ENCODE peak calls at places on chromosomes 7 and 10, in eight cellular contexts. S, H, G, L, U, B, O and Z are unnamed samples. For H3K27me3, the result is how much of the 10 kb centered on the place peaks cover.

GRCh38 chr7:158111556-158111880 is 476.1 kb downstream of the PTPRN2 start:
- DNase-seq in L (no peak), B (no peak), G (no peak), S (no peak), U (no peak), H (no peak), O (no peak), Z (no peak)

GRCh38 chr10:70600512-70601395 is 1.8 kb downstream of the PRF1 start:
- DNase-seq in H (no peak), G (no peak), O (no peak), B (no peak), L (no peak), U (no peak), S (no peak), Z (no peak)

GRCh38 chr10:103659674-103660363 is 166.3 kb downstream of the NEURL1 start:
- DNase-seq in U (peak), S (no peak), B (peak), G (no peak), L (peak), O (peak), H (peak), Z (peak)

GRCh38 chr10:88687853-88688467 is 18.1 kb upstream of the LIPK start:
- DNase-seq in H (peak), L (no peak), O (peak), G (no peak), U (no peak), B (no peak), S (no peak), Z (no peak)

GRCh38 chr10:62860946-62861345 is 44.8 kb upstream of the EGR2 start:
- DNase-seq in L (no peak), S (no peak), B (no peak), O (no peak), H (peak), G (no peak), U (no peak), Z (no peak)

GRCh38 chr10:25174461-25175230 is at the start of gene GPR158:
- DNase-seq in O (peak), U (peak), G (peak), L (peak), S (peak), B (peak), H (peak), Z (peak)

GRCh38 chr7:130154501-130155317 is 50.5 kb downstream of the TMEM209 start:
- DNase-seq in O (peak), U (no peak), L (no peak), B (peak), H (no peak), G (no peak), S (peak), Z (no peak)

GRCh38 chr10:85151506-85151905 is 823.1 kb downstream of the CCSER2 start:
- DNase-seq in U (no peak), O (no peak), L (no peak), S (no peak), G (no peak), H (no peak), B (no peak), Z (no peak)

GRCh38 chr10:29949411-29950011 is 109.9 kb downstream of the JCAD start:
- DNase-seq in G (no peak), H (peak), B (no peak), S (no peak), L (no peak), U (peak), O (no peak), Z (no peak)

GRCh38 chr7:115825736-115826135 is 204.8 kb downstream of the TFEC start:
- DNase-seq in O (no peak), G (no peak), S (no peak), B (no peak), H (peak), U (no peak), L (no peak), Z (no peak)

GRCh38 chr10:23439920-23440875 is 1.3 kb downstream of the OTUD1 start:
- DNase-seq in L (peak), O (peak), U (peak), H (peak), G (peak), B (peak), S (no peak), Z (peak)

GRCh38 chr10:588246-589165 is 101.0 kb downstream of the DIP2C start:
- DNase-seq in S (no peak), O (peak), H (peak), B (peak), G (no peak), U (no peak), L (no peak), Z (peak)

GRCh38 chr10:78944658-78945333 is 124.0 kb upstream of the ZMIZ1 start:
- DNase-seq in U (peak), B (no peak), S (no peak), H (peak), O (peak), G (no peak), L (no peak), Z (no peak)

GRCh38 chr7:149500910-149501309 is 3.3 kb upstream of the ZNF746 start:
- DNase-seq in L (no peak), S (no peak), H (no peak), G (no peak), O (no peak), U (no peak), B (no peak), Z (no peak)

GRCh38 chr10:79562135-79562756 is 2.0 kb upstream of the SFTPA2 start:
- DNase-seq in B (peak), G (peak), H (peak), U (peak), L (peak), S (peak), O (peak), Z (peak)

GRCh38 chr10:122461729-122462532 is 578 bp downstream of the HTRA1 start:
- DNase-seq in S (no peak), G (no peak), U (peak), L (no peak), B (peak), H (peak), O (no peak), Z (peak)

GRCh38 chr7:47441796-47442744 is 139.8 kb downstream of the TNS3 start:
- DNase-seq in U (no peak), H (peak), G (no peak), O (no peak), L (no peak), B (no peak), S (no peak), Z (peak)

GRCh38 chr7:100584677-100585510 is 1.0 kb downstream of the LRCH4 start:
- DNase-seq in G (peak), H (peak), S (no peak), U (peak), L (no peak), B (peak), O (peak), Z (peak)

GRCh38 chr10:118873738-118874105 is 119.0 kb upstream of the CACUL1 start:
- DNase-seq in L (no peak), S (no peak), B (no peak), G (no peak), U (peak), H (peak), O (no peak), Z (no peak)

DNA sequence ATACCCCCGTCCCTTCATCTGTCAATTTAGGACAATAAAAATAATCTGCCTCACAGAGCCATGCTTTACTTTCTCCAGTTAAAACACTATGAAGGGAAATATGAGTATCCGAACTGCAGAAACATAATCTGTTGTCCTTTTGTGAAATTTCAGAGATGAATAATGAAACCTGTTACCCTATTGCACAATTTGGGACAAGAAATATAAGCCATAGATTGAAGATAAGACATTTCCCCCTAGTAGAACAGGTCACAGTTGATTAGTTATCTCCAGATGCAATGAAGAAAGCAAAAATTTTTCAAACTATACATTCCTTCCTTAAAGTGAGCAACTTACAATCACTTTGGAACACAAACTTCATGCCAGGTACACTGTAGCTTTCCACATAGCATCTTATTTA is 2.3 kb upstream of the CHN2 start:
- DNase-seq in G (no peak), O (no peak), B (no peak), S (no peak), U (no peak), H (no peak), L (no peak), Z (no peak)
- H3K27me3 ChIP-seq in G (half or more), O (under half), B (half or more), S (under half), U (under half), H (under half), L (under half), Z (under half)

GRCh38 chr7:11428877-11429617 is 403.0 kb downstream of the THSD7A start:
- DNase-seq in H (no peak), U (no peak), L (no peak), G (no peak), B (peak), S (no peak), O (peak), Z (no peak)
- H3K27me3 ChIP-seq in H (under half), U (under half), L (under half), G (under half), B (under half), S (under half), O (under half), Z (under half)

GRCh38 chr7:21497072-21497471 is 45.8 kb upstream of the DNAH11 start:
- DNase-seq in L (no peak), S (no peak), B (peak), U (no peak), O (peak), H (no peak), G (no peak), Z (no peak)
- H3K27me3 ChIP-seq in L (under half), S (under half), B (under half), U (under half), O (under half), H (under half), G (under half), Z (under half)

GRCh38 chr10:59177862-59178235 is 1.4 kb downstream of the PHYHIPL start:
- DNase-seq in H (no peak), B (no peak), L (no peak), G (no peak), U (no peak), S (no peak), O (no peak), Z (no peak)

GRCh38 chr10:59177031-59177861 is 803 bp downstream of the PHYHIPL start:
- DNase-seq in L (no peak), U (peak), H (peak), G (peak), O (peak), S (no peak), B (peak), Z (no peak)

GRCh38 chr10:59179027-59179426 is 2.6 kb downstream of the PHYHIPL start:
- DNase-seq in L (no peak), G (no peak), H (no peak), S (no peak), O (no peak), U (no peak), B (no peak), Z (no peak)

GRCh38 chr10:59175538-59176240 is 754 bp upstream of the PHYHIPL start:
- DNase-seq in G (peak), S (no peak), L (no peak), B (no peak), O (peak), U (peak), H (no peak), Z (peak)

DNA sequence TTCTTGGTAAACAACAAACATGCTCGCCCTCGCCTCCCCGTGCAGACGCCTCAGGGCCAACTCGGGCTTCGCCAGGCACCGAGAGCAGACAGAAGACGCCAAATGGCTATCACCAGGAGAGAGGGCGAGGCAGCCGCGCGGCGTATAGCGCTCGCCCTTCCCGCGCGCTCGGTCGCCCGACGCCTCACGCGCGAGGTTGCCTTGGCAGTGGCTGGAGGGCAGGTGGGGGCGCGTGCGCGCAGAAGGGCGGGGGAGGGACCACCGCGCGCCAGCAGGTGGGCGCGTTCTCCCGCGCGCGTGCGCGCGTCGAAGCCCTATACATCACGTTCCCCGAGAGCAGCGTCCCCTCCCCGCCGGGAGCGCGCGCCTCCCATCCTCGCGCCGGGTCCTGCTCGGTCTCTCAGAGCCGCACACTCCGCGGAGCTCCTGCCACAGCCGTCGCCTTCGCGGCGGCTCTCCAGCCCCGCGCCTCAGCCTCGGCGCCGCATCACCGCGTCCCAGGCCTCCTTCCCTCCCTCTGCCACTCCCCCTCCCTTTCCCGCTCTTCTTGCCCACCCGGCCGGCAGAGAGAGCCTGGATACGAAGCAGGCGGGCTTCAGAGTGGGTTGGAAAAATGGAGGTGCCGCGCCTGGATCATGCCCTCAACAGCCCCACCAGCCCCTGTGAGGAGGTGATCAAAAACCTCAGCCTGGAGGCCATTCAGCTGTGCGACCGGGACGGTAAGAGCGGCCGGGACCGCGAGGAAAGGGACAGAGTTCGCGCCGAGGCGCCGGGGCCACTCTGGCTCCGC is at the start of gene PHYHIPL:
- DNase-seq in G (peak), S (no peak), O (peak), U (peak), H (no peak), B (peak), L (no peak), Z (peak)
- H3K27me3 ChIP-seq in G (under half), S (under half), O (under half), U (under half), H (under half), B (under half), L (under half), Z (under half)

GRCh38 chr7:17297243-17297642 is 1.2 kb upstream of the AHR start:
- DNase-seq in U (no peak), S (no peak), B (no peak), G (no peak), L (no peak), H (no peak), O (no peak), Z (no peak)
- H3K27me3 ChIP-seq in U (under half), S (under half), B (under half), G (under half), L (under half), H (under half), O (under half), Z (under half)

DNA sequence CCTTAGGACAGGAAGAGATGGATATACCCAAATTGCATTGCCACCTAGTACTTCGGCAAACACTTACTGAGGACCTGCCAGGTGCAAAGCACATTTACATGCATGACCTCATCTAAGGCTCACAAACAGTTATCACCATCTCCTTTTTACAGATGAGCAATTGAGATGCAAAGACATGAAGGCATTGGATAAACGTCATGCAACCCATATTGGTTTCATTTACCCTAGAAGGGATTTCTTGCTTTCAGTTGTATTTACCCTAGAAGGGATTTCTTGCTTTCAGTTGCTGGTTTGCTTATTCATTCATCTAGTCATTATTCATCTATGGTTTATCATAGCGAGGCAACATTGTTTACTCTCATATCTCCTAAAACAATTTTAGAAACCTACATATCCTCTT is 52.2 kb downstream of the STEAP1B start:
- DNase-seq in B (no peak), L (no peak), U (no peak), O (no peak), S (no peak), G (no peak), H (no peak), Z (no peak)
- H3K27me3 ChIP-seq in B (under half), L (under half), U (under half), O (under half), S (under half), G (under half), H (under half), Z (under half)

DNA sequence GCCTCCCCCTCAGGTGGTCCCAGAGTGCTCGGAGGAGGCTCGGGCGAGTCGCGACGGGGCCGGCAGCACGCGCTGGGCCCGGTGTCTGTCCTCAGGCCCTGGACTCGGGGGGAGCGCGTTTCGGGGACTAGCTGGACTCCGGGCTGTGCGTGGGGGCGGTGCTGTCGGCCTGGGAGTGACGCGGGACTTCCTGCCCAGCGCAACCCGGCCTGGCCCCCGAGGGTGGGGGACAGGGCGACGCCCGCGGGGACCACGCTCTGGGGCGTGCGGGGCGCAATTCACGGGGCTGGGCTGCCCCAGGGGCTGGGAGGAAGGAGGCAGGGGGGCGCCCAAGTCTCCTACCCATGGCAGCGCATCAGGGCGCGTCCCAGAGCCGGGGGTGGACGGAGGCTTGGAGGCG is 2.4 kb upstream of the VENTX start:
- DNase-seq in O (no peak), S (no peak), L (no peak), G (no peak), H (no peak), B (no peak), U (no peak), Z (peak)
- H3K27me3 ChIP-seq in O (under half), S (half or more), L (under half), G (under half), H (half or more), B (under half), U (under half), Z (half or more)